ENCODE peak calls at places on chromosome 17, in four cellular contexts. R is tibial artery, A is psoas muscle, W is A549. K is an unnamed sample.

GRCh38 chr17:50501906-50502642 is 6.2 kb upstream of the MYCBPAP start:
- DNase-seq in A (no peak), R (no peak), W (no peak), K (no peak)

GRCh38 chr17:225551-225950 is 44.1 kb upstream of the DOC2B start:
- DNase-seq in A (peak; percentile 29), W (no peak), R (no peak), K (peak; percentile 4)

GRCh38 chr17:35875439-35876139 is 4.6 kb downstream of the CCL5 start:
- DNase-seq in W (no peak), R (no peak), A (no peak), K (no peak)

GRCh38 chr17:42422412-42422957 is 571 bp downstream of the CAVIN1 start:
- DNase-seq in W (peak; percentile 59), R (peak; percentile 74), A (peak; percentile 76), K (no peak)

GRCh38 chr17:81491193-81491592 is 21.4 kb downstream of the ACTG1 start:
- DNase-seq in W (peak; percentile 60), A (no peak), R (no peak), K (no peak)

GRCh38 chr17:48577330-48577945 is 712 bp downstream of the HOXB4 start:
- DNase-seq in R (no peak), W (no peak), A (no peak), K (no peak)

GRCh38 chr17:29379084-29379811 is 10.9 kb upstream of the TAOK1 start:
- DNase-seq in R (no peak), W (no peak), A (no peak), K (no peak)

GRCh38 chr17:41521574-41522261 is 3.0 kb upstream of the KRT15 start:
- DNase-seq in R (no peak), W (peak; percentile 83), A (no peak), K (no peak)

GRCh38 chr17:44223574-44224046 is 4.1 kb upstream of the UBTF start:
- DNase-seq in A (peak; percentile 44), R (no peak), W (no peak), K (no peak)

GRCh38 chr17:80989586-80989913 is 2.1 kb upstream of the CHMP6 start:
- DNase-seq in R (no peak), W (no peak), A (no peak), K (no peak)

GRCh38 chr17:4945176-4945943 is 3.0 kb downstream of the PFN1 start:
- DNase-seq in R (peak; percentile 92), W (peak; percentile 89), A (peak; percentile 90), K (peak; percentile 72)

GRCh38 chr17:83151442-83152220 is 72.2 kb downstream of the METRNL start:
- DNase-seq in W (no peak), R (peak; percentile 54), A (no peak), K (no peak)

GRCh38 chr17:82873521-82873920 is 33.7 kb upstream of the ZNF750 start:
- DNase-seq in W (no peak), R (no peak), A (peak; percentile 48), K (no peak)

GRCh38 chr17:75476274-75476673 is 19.8 kb downstream of the TMEM94 start:
- DNase-seq in R (no peak), A (no peak), W (no peak), K (no peak)

GRCh38 chr17:76886395-76886794 is 18.2 kb downstream of the MGAT5B start:
- DNase-seq in A (no peak), W (no peak), R (no peak), K (no peak)

GRCh38 chr17:46943218-46943510 is 20.2 kb downstream of the GOSR2 start:
- DNase-seq in A (no peak), W (no peak), R (no peak), K (no peak)

GRCh38 chr17:70901870-70902269 is 732.5 kb downstream of the KCNJ2 start:
- DNase-seq in R (no peak), A (no peak), W (no peak), K (no peak)

GRCh38 chr17:79287743-79288142 is 213.1 kb downstream of the ENGASE start:
- DNase-seq in R (no peak), W (no peak), A (no peak), K (no peak)